ENCODE peak calls at places on chromosomes 3 and 15, in six cellular contexts. M is NCI-H510A; P is NCI-H1694 treated with DMSO at 0.1 percent for 48 hours; X is NCI-H748 treated with DMSO at 0.1 percent for 48 hours; D is DMS153; G is stimulated activated CD8-positive, alpha-beta memory T cell treated with anti-CD3 and anti-CD28 coated beads, Interleukin-7, amount 100 ng/mL, for 4 hours. U is an unnamed sample.

GRCh38 chr3:146593776-146594175 is 11.4 kb downstream of the PLSCR5 start:
- DNase-seq in M (no peak), P (no peak), X (no peak), D (no peak), G (no peak), U (no peak)

GRCh38 chr3:149442845-149443544 is 31.5 kb upstream of the TM4SF4 start:
- DNase-seq in M (no peak), P (no peak), X (no peak), D (peak), G (no peak), U (peak)

GRCh38 chr3:46628980-46629379 is 16.7 kb downstream of the FAM240A start:
- DNase-seq in M (no peak), P (no peak), X (no peak), D (no peak), G (no peak), U (no peak)

GRCh38 chr15:36951747-36952247 is 148.6 kb downstream of the MEIS2 start:
- DNase-seq in M (no peak), P (no peak), X (no peak), D (no peak), G (no peak), U (peak)

GRCh38 chr3:87398226-87398774 is 121.9 kb upstream of the POU1F1 start:
- DNase-seq in M (no peak), P (no peak), X (no peak), D (no peak), G (no peak), U (no peak)

GRCh38 chr3:44909063-44909462 is 34.7 kb downstream of the TGM4 start:
- DNase-seq in M (no peak), P (no peak), X (no peak), D (no peak), G (no peak), U (no peak)

GRCh38 chr3:12560505-12561188 is 3.8 kb downstream of the MKRN2 start:
- DNase-seq in M (no peak), P (no peak), X (no peak), D (no peak), G (no peak), U (no peak)

GRCh38 chr3:55893045-55893664 is 406.0 kb upstream of the WNT5A start:
- DNase-seq in M (no peak), P (no peak), X (no peak), D (no peak), G (no peak), U (no peak)

GRCh38 chr3:131348911-131349310 is 32.7 kb upstream of the NUDT16 start:
- DNase-seq in M (no peak), P (no peak), X (no peak), D (no peak), G (no peak), U (no peak)

GRCh38 chr3:25372167-25372566 is 55.9 kb upstream of the RARB start:
- DNase-seq in M (no peak), P (no peak), X (no peak), D (no peak), G (no peak), U (no peak)

GRCh38 chr15:63022663-63023062 is 19.9 kb upstream of the TPM1 start:
- DNase-seq in M (no peak), P (no peak), X (no peak), D (no peak), G (no peak), U (no peak)

GRCh38 chr3:11568503-11569155 is 75.1 kb downstream of the VGLL4 start:
- DNase-seq in M (no peak), P (no peak), X (no peak), D (no peak), G (no peak), U (no peak)

GRCh38 chr15:57235865-57236264 is 140.4 kb upstream of the CGNL1 start:
- DNase-seq in M (no peak), P (peak), X (peak), D (no peak), G (no peak), U (no peak)

GRCh38 chr3:101950985-101951733 is 101.8 kb downstream of the NFKBIZ start:
- DNase-seq in M (no peak), P (no peak), X (no peak), D (no peak), G (no peak), U (no peak)

U was measured in NCI-H1436 treated with DMSO at 0.1 percent for 48 hours.